ENCODE peak calls at places on chromosomes 3 and 15, in four cellular contexts. D is tibial nerve, L is CD14-positive monocyte, N is foreskin keratinocyte. Q is an unnamed sample.

GRCh38 chr15:36797128-36797527 is 217.7 kb downstream of the CDIN1 start:
- DNase-seq in D (no peak), L (no peak), N (no peak), Q (no peak)

GRCh38 chr3:25080461-25080860 is 347.6 kb upstream of the RARB start:
- DNase-seq in D (no peak), L (no peak), N (no peak), Q (no peak)

GRCh38 chr15:62758126-62758951 is 284.2 kb upstream of the TPM1 start:
- DNase-seq in D (no peak), L (no peak), N (peak), Q (no peak)

GRCh38 chr15:33910741-33911140 is 57.6 kb upstream of the CHRM5 start:
- DNase-seq in D (no peak), L (no peak), N (peak), Q (no peak)

GRCh38 chr15:37616215-37616614 is 318.2 kb upstream of the TMCO5A start:
- DNase-seq in D (no peak), L (no peak), N (peak), Q (no peak)

GRCh38 chr3:149382091-149382467 is 4.6 kb upstream of the TM4SF1 start:
- DNase-seq in D (no peak), L (no peak), N (no peak), Q (no peak)

GRCh38 chr3:158167737-158168469 is 58.0 kb downstream of the RSRC1 start:
- DNase-seq in D (no peak), L (peak), N (peak), Q (no peak)

GRCh38 chr3:34008191-34008590 is 209.8 kb downstream of the PDCD6IP start:
- DNase-seq in D (no peak), L (no peak), N (no peak), Q (no peak)

GRCh38 chr15:100464895-100465294 is 63.9 kb downstream of the CERS3 start:
- DNase-seq in D (no peak), L (no peak), N (no peak), Q (no peak)

GRCh38 chr15:45642203-45642932 is 7.5 kb downstream of the SQOR start:
- DNase-seq in D (no peak), L (no peak), N (no peak), Q (no peak)

GRCh38 chr3:131402391-131403039 is 20.9 kb downstream of the NUDT16 start:
- DNase-seq in D (no peak), L (no peak), N (peak), Q (no peak)

GRCh38 chr3:71725279-71725991 is at the start of gene EIF4E3:
- DNase-seq in D (no peak), L (no peak), N (no peak), Q (peak)

GRCh38 chr15:61295239-61295638 is 66.1 kb upstream of the RORA start:
- DNase-seq in D (no peak), L (no peak), N (no peak), Q (no peak)

GRCh38 chr15:88391006-88391405 is 76.2 kb downstream of the MRPL46 start:
- DNase-seq in D (no peak), L (peak), N (no peak), Q (no peak)

GRCh38 chr3:9903238-9903624 is 583 bp downstream of the IL17RE start:
- DNase-seq in D (no peak), L (no peak), N (no peak), Q (no peak)

GRCh38 chr3:110579841-110580550 is 491.6 kb upstream of the NECTIN3 start:
- DNase-seq in D (no peak), L (no peak), N (no peak), Q (no peak)

GRCh38 chr3:182484184-182484583 is 309.1 kb upstream of the ATP11B start:
- DNase-seq in D (no peak), L (no peak), N (no peak), Q (no peak)

GRCh38 chr3:194736277-194736895 is 50.7 kb downstream of the FAM43A start:
- DNase-seq in D (no peak), L (peak), N (no peak), Q (no peak)

GRCh38 chr15:44623178-44623577 is 40.3 kb downstream of the SPG11 start:
- DNase-seq in D (no peak), L (no peak), N (no peak), Q (no peak)

GRCh38 chr3:84825817-84826216 is 133.0 kb upstream of the CADM2 start:
- DNase-seq in D (no peak), L (no peak), N (no peak), Q (no peak)
- TF ChIP-seq CTCF in D (no peak), L (no peak), N (peak), Q (no peak)

DNA sequence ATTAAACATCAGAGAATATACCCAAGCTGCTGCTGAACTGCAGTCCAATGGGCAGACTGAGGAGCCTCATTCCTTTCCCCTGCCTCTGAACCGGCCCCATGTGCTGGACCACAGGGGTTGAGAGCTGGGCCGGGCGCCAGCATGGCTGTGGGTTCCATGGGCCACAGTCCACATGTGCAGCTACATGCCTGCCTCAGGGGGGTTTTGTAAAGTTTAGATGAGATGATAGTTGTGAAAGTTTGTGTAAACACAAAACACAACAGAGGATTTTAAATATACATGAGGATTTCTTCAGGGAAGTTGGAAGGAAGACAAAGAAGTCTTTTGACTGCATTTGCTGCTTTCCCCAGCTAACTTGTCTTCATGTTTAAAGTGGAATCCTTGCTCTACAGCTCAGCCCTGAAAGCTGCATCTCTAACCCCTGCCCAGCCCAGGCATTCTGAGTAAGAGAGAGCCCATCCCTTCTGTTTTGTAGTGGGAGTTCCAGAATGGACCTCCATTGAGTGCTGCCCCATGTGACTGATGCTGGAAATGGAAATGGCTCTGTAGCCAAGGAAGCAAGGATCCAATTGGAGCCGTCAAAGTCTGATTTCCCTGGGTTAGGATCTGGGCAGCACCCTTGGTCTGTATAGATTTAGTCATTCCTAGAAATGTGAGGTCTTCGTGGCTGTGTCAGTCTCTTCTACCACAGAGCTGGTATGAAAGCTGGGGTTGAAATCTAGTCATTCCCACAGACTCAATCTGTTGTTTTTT is 17.5 kb downstream of the SLC12A8 start:
- DNase-seq in D (no peak), L (no peak), N (no peak), Q (no peak)
- TF ChIP-seq CTCF in D (no peak), L (no peak), N (no peak), Q (no peak)

GRCh38 chr3:128326051-128326823 is 140.5 kb downstream of the DNAJB8 start:
- DNase-seq in D (no peak), L (no peak), N (no peak), Q (peak)
- TF ChIP-seq CTCF in D (no peak), L (no peak), N (no peak), Q (no peak)

GRCh38 chr15:98805434-98806274 is 157.3 kb downstream of the IGF1R start:
- DNase-seq in D (no peak), L (no peak), N (no peak), Q (no peak)
- TF ChIP-seq CTCF in D (no peak), L (peak), N (peak), Q (peak)

GRCh38 chr3:65422154-65422553 is 616.6 kb downstream of the MAGI1 start:
- DNase-seq in D (no peak), L (no peak), N (no peak), Q (no peak)

GRCh38 chr3:65425880-65426279 is 612.8 kb downstream of the MAGI1 start:
- DNase-seq in D (no peak), L (no peak), N (no peak), Q (no peak)
- TF ChIP-seq CTCF in D (no peak), L (no peak), N (peak), Q (no peak)

GRCh38 chr15:97995881-97996603 is 35.5 kb downstream of the ARRDC4 start:
- DNase-seq in D (no peak), L (no peak), N (peak), Q (no peak)
- TF ChIP-seq CTCF in D (no peak), L (no peak), N (peak), Q (no peak)

GRCh38 chr3:8713901-8714759 is 19.5 kb upstream of the CAV3 start:
- DNase-seq in D (no peak), L (no peak), N (no peak), Q (no peak)
- TF ChIP-seq CTCF in D (no peak), L (peak), N (peak), Q (no peak)

GRCh38 chr3:79015854-79016253 is 751.9 kb downstream of the ROBO1 start:
- DNase-seq in D (no peak), L (no peak), N (no peak), Q (no peak)

GRCh38 chr3:79019924-79020173 is 747.9 kb downstream of the ROBO1 start:
- DNase-seq in D (no peak), L (no peak), N (peak), Q (no peak)

GRCh38 chr3:79016587-79017380 is 751.0 kb downstream of the ROBO1 start:
- DNase-seq in D (no peak), L (no peak), N (no peak), Q (no peak)

GRCh38 chr3:79019137-79019923 is 748.5 kb downstream of the ROBO1 start:
- DNase-seq in D (peak), L (no peak), N (peak), Q (peak)

DNA sequence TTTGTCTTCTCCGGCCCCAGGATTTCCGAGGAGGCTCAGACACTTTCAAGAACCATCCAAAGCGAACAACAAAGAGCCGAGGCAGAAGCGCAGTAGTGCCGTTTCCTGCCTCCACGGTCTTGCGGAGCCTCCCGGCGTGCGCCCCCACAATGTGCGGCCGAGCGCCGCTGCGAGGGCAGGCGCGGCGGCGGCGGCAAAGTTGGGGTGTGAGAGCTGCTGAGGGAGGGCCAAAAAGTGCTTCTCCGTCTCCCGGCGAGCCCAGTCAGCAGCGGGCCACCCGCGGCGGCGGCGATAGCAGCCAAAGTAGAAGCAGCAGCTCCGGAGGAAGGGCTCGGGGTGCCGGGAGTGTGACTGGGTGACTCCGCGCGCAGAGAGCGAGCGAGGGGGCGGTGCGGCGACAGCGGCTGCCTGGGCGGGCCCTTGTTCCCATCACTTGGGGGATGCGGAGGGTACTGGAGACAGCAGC is 749.1 kb downstream of the ROBO1 start:
- DNase-seq in D (no peak), L (no peak), N (peak), Q (peak)
- TF ChIP-seq CTCF in D (no peak), L (no peak), N (peak), Q (no peak)

DNA sequence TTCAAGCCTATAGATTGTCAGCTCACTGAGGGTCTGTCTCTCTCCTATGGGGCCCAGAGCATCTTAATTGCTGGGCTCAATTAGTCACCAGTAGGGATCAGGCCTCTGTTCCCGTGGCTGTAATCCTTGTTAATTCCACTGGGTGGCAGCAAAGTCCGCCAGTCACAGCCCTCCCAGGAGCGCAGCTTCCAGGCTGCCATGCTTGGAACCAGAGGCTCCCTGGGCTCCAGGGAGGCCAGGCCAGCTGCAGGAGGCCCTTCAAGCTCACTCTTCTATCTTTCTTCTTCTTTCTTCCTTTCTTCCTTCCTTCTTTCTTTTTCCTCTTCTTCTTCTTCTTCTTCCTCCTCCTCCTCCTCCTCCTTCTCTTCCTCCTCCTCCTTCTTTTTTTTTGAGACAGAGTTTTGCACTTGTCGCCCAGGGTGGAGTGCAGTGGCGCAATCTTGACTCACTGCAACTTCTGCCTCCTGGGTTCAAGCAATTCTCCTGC is 14.4 kb downstream of the RNU5B-1 start:
- DNase-seq in D (peak), L (peak), N (peak), Q (peak)
- TF ChIP-seq CTCF in D (peak), L (peak), N (peak), Q (peak)

Q was measured in mesothelial cell of epicardium.